ENCODE peak calls at places on chromosome 14, in eight cellular contexts. K is body of pancreas, O is astrocyte of the hippocampus, J is suprapubic skin, F is DMS53, G is Panc1, Y is skeletal muscle cell, E is hypothalamus. V is an unnamed sample.

GRCh38 chr14:38174721-38175120 is 33.0 kb upstream of the SSTR1 start:
- DNase-seq in K (no peak), O (no peak), J (no peak), F (no peak), G (no peak), Y (no peak), E (no peak), V (no peak)

GRCh38 chr14:73307261-73307660 is 70.0 kb downstream of the PAPLN start:
- DNase-seq in K (no peak), O (no peak), J (no peak), F (no peak), G (no peak), Y (no peak), E (no peak), V (no peak)

GRCh38 chr14:96053600-96054381 is 14.6 kb downstream of the C14orf132 start:
- DNase-seq in K (peak), O (peak), J (no peak), F (peak), G (no peak), Y (peak), E (peak), V (peak)

GRCh38 chr14:23559010-23559920 is 3.2 kb downstream of the THTPA start:
- DNase-seq in K (no peak), O (peak), J (no peak), F (peak), G (no peak), Y (no peak), E (no peak), V (peak)

GRCh38 chr14:99883866-99884650 is 90.8 kb downstream of the EML1 start:
- DNase-seq in K (no peak), O (no peak), J (no peak), F (no peak), G (no peak), Y (no peak), E (no peak), V (no peak)

GRCh38 chr14:61147369-61147897 is 133.7 kb downstream of the TMEM30B start:
- DNase-seq in K (no peak), O (peak), J (no peak), F (no peak), G (no peak), Y (peak), E (no peak), V (peak)

GRCh38 chr14:37596790-37597189 is 1.4 kb downstream of the TTC6 start:
- DNase-seq in K (no peak), O (no peak), J (no peak), F (peak), G (no peak), Y (no peak), E (no peak), V (no peak)

GRCh38 chr14:105627701-105628100 is 101.3 kb downstream of the TMEM121 start:
- DNase-seq in K (no peak), O (no peak), J (no peak), F (no peak), G (no peak), Y (no peak), E (no peak), V (no peak)

GRCh38 chr14:64817631-64818030 is 62.1 kb downstream of the SPTB start:
- DNase-seq in K (no peak), O (peak), J (no peak), F (no peak), G (no peak), Y (no peak), E (no peak), V (no peak)

GRCh38 chr14:91389173-91389572 is 28.4 kb downstream of the CCDC88C start:
- DNase-seq in K (no peak), O (no peak), J (no peak), F (no peak), G (no peak), Y (no peak), E (no peak), V (no peak)

GRCh38 chr14:100203962-100204834 is 34.7 kb upstream of the YY1 start:
- DNase-seq in K (peak), O (no peak), J (no peak), F (no peak), G (no peak), Y (no peak), E (no peak), V (no peak)

GRCh38 chr14:94517641-94518257 is 8.5 kb upstream of the SERPINA12 start:
- DNase-seq in K (no peak), O (peak), J (no peak), F (no peak), G (no peak), Y (no peak), E (no peak), V (no peak)

GRCh38 chr14:28777773-28778606 is 11.4 kb downstream of the FOXG1 start:
- DNase-seq in K (no peak), O (peak), J (no peak), F (no peak), G (no peak), Y (no peak), E (no peak), V (no peak)

GRCh38 chr14:32209471-32209870 is 6.4 kb upstream of the RNU6-8 start:
- DNase-seq in K (no peak), O (no peak), J (no peak), F (no peak), G (no peak), Y (no peak), E (no peak), V (no peak)

GRCh38 chr14:94044476-94045091 is 18.4 kb downstream of the OTUB2 start:
- DNase-seq in K (no peak), O (no peak), J (no peak), F (no peak), G (no peak), Y (no peak), E (no peak), V (no peak)

V was measured in fibroblast of the conjunctiva.